ENCODE peak calls at places on chromosomes 6 and 20, in eight cellular contexts. S is CD8-positive, alpha-beta T cell; D is H1; W is effector memory CD4-positive, alpha-beta T cell; M is CD4-positive, alpha-beta memory T cell; I is ovary; L is lower lobe of right lung; O is CD4-positive, CD25-positive, alpha-beta regulatory T cell. X is an unnamed sample. For H3K4me1, the result is how much of the 10 kb centered on the place peaks cover.

GRCh38 chr20:50982372-50982771 is 23.8 kb downstream of the MOCS3 start:
- DNase-seq in S (no peak), D (no peak), W (no peak), M (no peak), I (no peak), L (peak), O (no peak), X (no peak)

GRCh38 chr6:154276810-154277577 is 79.6 kb downstream of the IPCEF1 start:
- DNase-seq in S (no peak), D (no peak), W (no peak), M (peak), I (no peak), L (no peak), O (peak), X (no peak)

GRCh38 chr6:72622094-72622540 is 253 bp downstream of the KCNQ5 start:
- DNase-seq in S (peak), D (no peak), W (peak), M (peak), I (no peak), L (peak), O (peak), X (no peak)

GRCh38 chr6:32154514-32155161 is 697 bp downstream of the PPT2 start:
- DNase-seq in S (peak), D (no peak), W (peak), M (peak), I (peak), L (peak), O (peak), X (peak)

GRCh38 chr20:32959351-32960221 is 44.6 kb downstream of the SUN5 start:
- DNase-seq in S (no peak), D (no peak), W (no peak), M (no peak), I (no peak), L (no peak), O (no peak), X (no peak)

GRCh38 chr20:23242104-23242503 is 108.5 kb upstream of the NXT1 start:
- DNase-seq in S (no peak), D (no peak), W (no peak), M (no peak), I (no peak), L (no peak), O (no peak), X (no peak)

GRCh38 chr6:169592558-169592957 is 109.3 kb downstream of the WDR27 start:
- DNase-seq in S (no peak), D (no peak), W (no peak), M (no peak), I (no peak), L (no peak), O (no peak), X (no peak)

GRCh38 chr6:21999012-21999528 is 297.8 kb downstream of the PRL start:
- DNase-seq in S (no peak), D (no peak), W (no peak), M (no peak), I (no peak), L (no peak), O (no peak), X (peak)

GRCh38 chr6:157380458-157380778 is 572 bp upstream of the ZDHHC14 start:
- DNase-seq in S (no peak), D (no peak), W (no peak), M (no peak), I (no peak), L (peak), O (no peak), X (no peak)

GRCh38 chr20:41361757-41362747 is 4.6 kb downstream of the EMILIN3 start:
- DNase-seq in S (no peak), D (no peak), W (no peak), M (no peak), I (no peak), L (no peak), O (no peak), X (no peak)

GRCh38 chr6:72219536-72219935 is 333.2 kb downstream of the RIMS1 start:
- DNase-seq in S (no peak), D (no peak), W (no peak), M (no peak), I (no peak), L (no peak), O (no peak), X (no peak)

GRCh38 chr6:28816909-28817807 is 106.6 kb downstream of the TRIM27 start:
- DNase-seq in S (no peak), D (no peak), W (no peak), M (no peak), I (no peak), L (no peak), O (no peak), X (no peak)

GRCh38 chr6:3162067-3162497 is 4.7 kb upstream of the TUBB2A start:
- DNase-seq in S (no peak), D (no peak), W (no peak), M (no peak), I (no peak), L (no peak), O (no peak), X (no peak)

GRCh38 chr20:13494019-13494418 is 144.7 kb downstream of the TASP1 start:
- DNase-seq in S (no peak), D (no peak), W (no peak), M (no peak), I (no peak), L (no peak), O (no peak), X (no peak)

GRCh38 chr6:36126553-36127458 is 3.5 kb upstream of the MAPK13 start:
- DNase-seq in S (no peak), D (no peak), W (no peak), M (no peak), I (no peak), L (no peak), O (no peak), X (no peak)

GRCh38 chr20:33009214-33010132 is 2.0 kb downstream of the BPIFB2 start:
- DNase-seq in S (no peak), D (no peak), W (no peak), M (no peak), I (no peak), L (no peak), O (no peak), X (no peak)

GRCh38 chr6:21386744-21387143 is 206.8 kb upstream of the SOX4 start:
- DNase-seq in S (no peak), D (no peak), W (no peak), M (no peak), I (no peak), L (no peak), O (no peak), X (no peak)

GRCh38 chr6:125066964-125067363 is 86.6 kb upstream of the TPD52L1 start:
- DNase-seq in S (peak), D (no peak), W (no peak), M (peak), I (no peak), L (no peak), O (no peak), X (no peak)

GRCh38 chr20:41574802-41575389 is 43.3 kb downstream of the CHD6 start:
- DNase-seq in S (no peak), D (peak), W (no peak), M (no peak), I (no peak), L (no peak), O (no peak), X (no peak)

GRCh38 chr6:157941101-157941863 is 40.4 kb upstream of the SYNJ2 start:
- DNase-seq in S (no peak), D (no peak), W (no peak), M (no peak), I (no peak), L (no peak), O (no peak), X (no peak)

GRCh38 chr6:56851104-56851503 is 103.8 kb upstream of the BEND6 start:
- DNase-seq in S (no peak), D (no peak), W (no peak), M (no peak), I (no peak), L (no peak), O (no peak), X (no peak)

GRCh38 chr20:11368965-11369711 is 548.6 kb upstream of the BTBD3 start:
- DNase-seq in S (no peak), D (no peak), W (no peak), M (no peak), I (no peak), L (no peak), O (no peak), X (no peak)

GRCh38 chr20:3727333-3728035 is 5.0 kb upstream of the HSPA12B start:
- DNase-seq in S (no peak), D (no peak), W (no peak), M (no peak), I (peak), L (no peak), O (no peak), X (peak)

GRCh38 chr6:135331002-135331401 is 149.9 kb downstream of the MYB start:
- DNase-seq in S (no peak), D (no peak), W (no peak), M (no peak), I (no peak), L (no peak), O (no peak), X (no peak)

GRCh38 chr20:24763386-24764026 is 185.6 kb upstream of the CST7 start:
- DNase-seq in S (no peak), D (no peak), W (no peak), M (no peak), I (no peak), L (no peak), O (no peak), X (no peak)

GRCh38 chr6:56637640-56638039 is 5.0 kb downstream of the DST start:
- DNase-seq in S (no peak), D (no peak), W (no peak), M (peak), I (no peak), L (no peak), O (no peak), X (no peak)

GRCh38 chr6:134930463-134930862 is 19.4 kb downstream of the ALDH8A1 start:
- DNase-seq in S (no peak), D (no peak), W (no peak), M (no peak), I (no peak), L (no peak), O (no peak), X (no peak)

GRCh38 chr6:39930540-39930939 is 3.7 kb downstream of the MOCS1 start:
- DNase-seq in S (no peak), D (no peak), W (no peak), M (no peak), I (no peak), L (no peak), O (no peak), X (no peak)

GRCh38 chr6:39931607-39932006 is 2.7 kb downstream of the MOCS1 start:
- DNase-seq in S (no peak), D (no peak), W (no peak), M (no peak), I (no peak), L (no peak), O (no peak), X (no peak)

GRCh38 chr6:39934060-39934757 is at the start of gene MOCS1:
- DNase-seq in S (peak), D (peak), W (no peak), M (no peak), I (peak), L (peak), O (no peak), X (peak)

GRCh38 chr6:39932386-39932785 is 1.9 kb downstream of the MOCS1 start:
- DNase-seq in S (no peak), D (no peak), W (no peak), M (no peak), I (no peak), L (no peak), O (no peak), X (no peak)

GRCh38 chr6:39933669-39934059 is 598 bp downstream of the MOCS1 start:
- DNase-seq in S (no peak), D (no peak), W (no peak), M (no peak), I (no peak), L (no peak), O (no peak), X (no peak)
- H3K4me1 ChIP-seq in S (under half), D (under half), W (under half), M (under half), I (under half), L (under half), O (under half), X (under half)

DNA sequence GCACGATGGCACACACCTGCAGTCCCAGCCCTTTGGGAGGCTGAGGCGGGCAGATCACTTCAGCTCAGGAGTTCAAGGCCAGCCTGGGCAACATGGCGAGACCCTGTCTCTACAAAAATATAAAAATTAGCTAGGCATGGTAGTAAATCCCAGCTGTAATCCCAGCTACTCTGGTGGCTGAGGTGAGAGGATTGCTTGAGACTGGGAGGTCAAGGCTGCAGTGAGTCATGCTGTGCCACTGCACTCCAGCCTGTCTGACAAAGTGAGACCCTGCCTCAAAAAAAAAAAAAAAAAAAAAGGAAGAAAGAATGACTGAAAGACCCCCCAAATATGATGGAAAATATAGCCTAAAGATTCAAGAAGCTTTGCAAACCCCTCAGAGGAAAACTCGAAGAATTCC is 26.8 kb downstream of the METTL24 start:
- DNase-seq in S (no peak), D (no peak), W (no peak), M (no peak), I (no peak), L (no peak), O (no peak), X (no peak)
- H3K4me1 ChIP-seq in S (under half), D (under half), W (under half), M (under half), I (under half), L (under half), O (under half), X (under half)

GRCh38 chr20:49399329-49399728 is 83.1 kb downstream of the KCNB1 start:
- DNase-seq in S (no peak), D (no peak), W (no peak), M (no peak), I (no peak), L (no peak), O (no peak), X (no peak)

GRCh38 chr20:49395659-49396058 is 86.8 kb downstream of the KCNB1 start:
- DNase-seq in S (no peak), D (no peak), W (no peak), M (no peak), I (no peak), L (no peak), O (no peak), X (no peak)

GRCh38 chr20:49398401-49399144 is 83.9 kb downstream of the KCNB1 start:
- DNase-seq in S (no peak), D (no peak), W (no peak), M (no peak), I (no peak), L (no peak), O (no peak), X (no peak)

GRCh38 chr20:49396230-49396629 is 86.2 kb downstream of the KCNB1 start:
- DNase-seq in S (no peak), D (no peak), W (no peak), M (no peak), I (no peak), L (no peak), O (no peak), X (no peak)

DNA sequence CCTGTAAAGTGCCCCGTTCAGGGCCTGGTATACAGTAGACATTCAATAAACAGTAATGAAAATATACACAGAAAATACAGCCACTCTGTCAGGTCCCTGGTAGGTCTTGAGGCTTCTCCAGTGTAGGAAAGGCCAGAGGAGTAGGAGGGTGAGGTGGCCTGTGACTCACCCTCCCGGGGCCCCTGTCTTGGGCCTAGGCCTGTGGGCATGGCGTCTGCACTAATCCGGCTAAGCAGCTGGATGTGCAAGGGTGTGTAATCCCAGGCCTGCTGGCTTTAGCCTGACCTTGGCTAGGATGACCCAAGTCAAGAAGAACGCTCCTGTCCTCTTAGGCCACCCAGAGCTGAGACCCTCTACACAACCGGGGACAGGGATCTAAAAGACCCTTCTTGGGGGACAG is 84.9 kb downstream of the KCNB1 start:
- DNase-seq in S (no peak), D (no peak), W (no peak), M (no peak), I (no peak), L (no peak), O (no peak), X (no peak)
- H3K4me1 ChIP-seq in S (under half), D (under half), W (under half), M (under half), I (under half), L (under half), O (under half), X (under half)

DNA sequence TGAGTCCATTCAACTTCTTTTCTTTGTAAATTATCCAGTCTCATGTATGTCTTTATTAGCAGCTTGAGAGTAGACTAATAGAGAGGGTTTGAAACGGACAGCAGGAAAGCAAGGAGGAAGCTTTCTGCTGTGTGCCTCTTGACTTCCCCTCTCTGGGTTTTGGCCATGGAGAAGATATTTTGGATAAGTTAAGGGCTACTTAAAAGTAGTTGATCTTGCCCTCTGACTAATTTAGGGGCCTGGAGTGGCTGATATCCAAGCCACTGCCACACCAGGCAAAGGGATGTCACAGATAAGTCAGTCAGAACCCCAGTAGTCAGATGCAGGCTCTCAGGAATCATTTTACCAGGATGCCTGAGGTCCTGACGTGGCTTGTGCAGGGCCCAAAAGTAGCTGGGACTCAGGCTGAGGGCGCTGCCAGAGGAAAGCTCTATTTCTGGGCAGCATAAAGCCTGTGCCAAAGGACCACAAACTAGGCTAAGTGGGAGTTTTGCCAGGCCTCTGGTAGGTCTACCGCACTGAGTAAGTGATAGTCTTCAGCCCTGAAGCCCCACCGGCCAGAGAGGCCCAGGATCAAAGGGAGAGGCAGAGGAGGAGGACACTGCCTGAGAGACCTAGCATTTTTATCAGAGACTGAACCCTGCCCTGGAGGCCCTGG is 41.6 kb upstream of the IYD start:
- DNase-seq in S (no peak), D (no peak), W (no peak), M (no peak), I (no peak), L (no peak), O (no peak), X (peak)
- H3K4me1 ChIP-seq in S (under half), D (under half), W (under half), M (under half), I (under half), L (under half), O (under half), X (under half)

GRCh38 chr6:144158133-144158532 is 7.8 kb downstream of the STX11 start:
- DNase-seq in S (no peak), D (no peak), W (no peak), M (no peak), I (peak), L (no peak), O (no peak), X (peak)
- H3K4me1 ChIP-seq in S (under half), D (under half), W (under half), M (under half), I (under half), L (half or more), O (under half), X (under half)

GRCh38 chr20:38032585-38033329 is 499 bp downstream of the TTI1 start:
- DNase-seq in S (no peak), D (no peak), W (peak), M (no peak), I (no peak), L (peak), O (no peak), X (no peak)
- H3K4me1 ChIP-seq in S (half or more), D (under half), W (under half), M (half or more), I (under half), L (half or more), O (under half), X (half or more)

X was measured in heart left ventricle.